ENCODE peak calls at places on chromosomes 11 and 22, in four cellular contexts. O is coronary artery, P is mammary epithelial cell, D is breast epithelium. W is an unnamed sample.

GRCh38 chr22:45830531-45831245 is 146.3 kb downstream of the WNT7B start:
- DNase-seq in P (peak), O (no peak), D (no peak), W (peak)

GRCh38 chr11:126573325-126574076 is 218.0 kb downstream of the ST3GAL4 start:
- DNase-seq in P (no peak), D (no peak), O (no peak), W (no peak)

GRCh38 chr11:120547871-120548681 is 36.5 kb downstream of the GRIK4 start:
- DNase-seq in D (peak), P (peak), O (peak), W (peak)

GRCh38 chr11:47278058-47278457 is 8.1 kb downstream of the MADD start:
- DNase-seq in O (no peak), P (no peak), D (no peak), W (no peak)

GRCh38 chr22:44191036-44191454 is 10.3 kb downstream of the PARVG start:
- DNase-seq in P (peak), O (no peak), D (no peak), W (no peak)

GRCh38 chr22:39689421-39689820 is 118.9 kb downstream of the CACNA1I start:
- DNase-seq in O (no peak), P (no peak), D (no peak), W (no peak)

GRCh38 chr11:76667856-76668255 is 2.7 kb downstream of the LRRC32 start:
- DNase-seq in O (peak), P (no peak), D (peak), W (no peak)

GRCh38 chr11:65422104-65422632 is 430 bp upstream of the NEAT1 start:
- DNase-seq in O (peak), P (peak), D (peak), W (peak)

GRCh38 chr11:121437018-121437685 is 15.0 kb upstream of the SORL1 start:
- DNase-seq in O (no peak), P (peak), D (no peak), W (no peak)

GRCh38 chr11:116771935-116772334 is 852 bp downstream of the BUD13 start:
- DNase-seq in D (no peak), P (no peak), O (no peak), W (no peak)
- H3K27ac ChIP-seq in D (no peak), P (peak), O (peak), W (peak)

DNA sequence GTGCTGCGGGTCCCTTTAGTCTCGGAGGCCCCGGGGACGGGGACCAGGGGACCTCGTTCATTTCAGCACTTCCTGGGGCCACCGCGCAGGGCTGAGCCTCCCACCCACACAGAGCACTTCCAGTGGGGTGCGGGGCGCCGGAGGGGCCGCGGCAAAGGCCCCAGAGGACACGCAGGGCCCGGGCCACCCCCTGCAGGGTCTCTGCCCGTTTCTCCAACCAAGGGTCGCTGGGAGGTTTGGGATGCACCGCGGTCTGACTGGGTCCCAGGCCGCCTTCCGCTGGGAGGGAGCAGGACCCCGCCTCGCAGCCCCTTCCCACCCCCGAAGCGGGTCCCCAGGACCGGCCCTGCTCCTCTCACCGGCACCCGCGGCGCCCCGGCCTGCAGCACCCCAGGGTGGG is 37.5 kb downstream of the TOLLIP start:
- DNase-seq in D (no peak), O (no peak), P (no peak), W (no peak)
- H3K27ac ChIP-seq in D (no peak), O (no peak), P (no peak), W (no peak)

GRCh38 chr11:128568166-128568778 is 19.1 kb downstream of the ETS1 start:
- DNase-seq in P (peak), D (no peak), O (no peak), W (no peak)
- H3K27ac ChIP-seq in P (no peak), D (peak), O (no peak), W (no peak)

DNA sequence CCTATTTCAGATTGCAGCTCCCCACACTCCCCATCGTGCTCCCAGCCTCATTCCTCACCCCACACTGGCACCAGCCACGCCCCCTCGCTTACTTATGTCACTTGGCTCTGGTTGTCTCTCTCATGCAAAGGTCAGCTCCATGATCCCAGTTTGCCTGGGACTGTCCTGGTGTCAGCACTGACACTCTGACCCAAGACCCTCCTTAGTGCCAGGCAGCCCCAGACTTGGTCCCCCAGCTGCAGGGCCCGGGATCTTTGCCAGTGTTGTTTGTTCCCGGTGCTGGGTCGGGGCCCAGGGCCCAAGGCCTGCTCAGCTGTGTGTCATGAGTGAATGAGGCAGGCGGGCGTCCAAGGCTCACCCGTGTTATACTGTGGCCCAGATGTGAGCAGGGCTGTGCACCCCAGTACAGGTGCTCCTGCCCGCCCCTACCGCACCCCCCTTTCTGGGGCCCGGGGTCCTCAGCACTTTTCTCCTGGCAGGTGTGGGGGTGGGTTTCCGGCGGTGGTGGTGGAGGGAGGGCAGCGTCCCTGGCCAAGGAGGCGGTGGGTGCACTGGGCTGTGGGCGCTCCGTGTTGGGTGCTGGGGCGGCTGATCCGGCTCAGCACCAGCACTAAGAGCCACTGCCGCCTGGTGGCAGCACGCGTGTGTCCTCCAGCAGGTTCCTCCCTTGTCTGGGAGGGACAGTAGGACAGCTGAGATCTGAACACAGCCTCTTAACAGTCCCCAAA is 19.5 kb downstream of the IL17REL start:
- DNase-seq in P (peak), D (peak), O (no peak), W (no peak)
- H3K27ac ChIP-seq in P (no peak), D (no peak), O (no peak), W (no peak)

GRCh38 chr22:31248138-31248745 is 36.1 kb downstream of the LIMK2 start:
- DNase-seq in P (peak), D (peak), O (peak), W (peak)
- H3K27ac ChIP-seq in P (peak), D (peak), O (no peak), W (peak)

DNA sequence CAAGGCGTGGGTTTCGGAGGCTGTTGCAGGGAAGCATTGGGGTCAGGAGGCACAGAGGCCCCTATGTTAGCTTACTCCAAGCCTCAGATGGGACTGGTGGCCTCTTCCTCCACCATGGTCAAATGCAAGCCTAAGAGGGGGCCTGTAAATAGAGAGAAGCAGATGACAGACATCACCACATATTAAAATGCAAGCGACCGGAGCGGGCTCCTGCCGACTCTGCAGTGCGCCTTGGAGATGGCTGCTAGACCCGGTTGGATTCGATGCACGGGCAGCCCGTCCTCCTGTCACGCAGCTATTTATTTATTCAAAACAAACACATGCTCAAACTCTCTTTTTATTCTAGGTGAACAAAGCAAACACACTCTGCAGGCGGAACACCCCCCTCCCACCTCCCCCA is 208.0 kb downstream of the DSCAML1 start:
- DNase-seq in O (no peak), P (no peak), D (peak), W (no peak)
- H3K27ac ChIP-seq in O (no peak), P (no peak), D (no peak), W (no peak)

DNA sequence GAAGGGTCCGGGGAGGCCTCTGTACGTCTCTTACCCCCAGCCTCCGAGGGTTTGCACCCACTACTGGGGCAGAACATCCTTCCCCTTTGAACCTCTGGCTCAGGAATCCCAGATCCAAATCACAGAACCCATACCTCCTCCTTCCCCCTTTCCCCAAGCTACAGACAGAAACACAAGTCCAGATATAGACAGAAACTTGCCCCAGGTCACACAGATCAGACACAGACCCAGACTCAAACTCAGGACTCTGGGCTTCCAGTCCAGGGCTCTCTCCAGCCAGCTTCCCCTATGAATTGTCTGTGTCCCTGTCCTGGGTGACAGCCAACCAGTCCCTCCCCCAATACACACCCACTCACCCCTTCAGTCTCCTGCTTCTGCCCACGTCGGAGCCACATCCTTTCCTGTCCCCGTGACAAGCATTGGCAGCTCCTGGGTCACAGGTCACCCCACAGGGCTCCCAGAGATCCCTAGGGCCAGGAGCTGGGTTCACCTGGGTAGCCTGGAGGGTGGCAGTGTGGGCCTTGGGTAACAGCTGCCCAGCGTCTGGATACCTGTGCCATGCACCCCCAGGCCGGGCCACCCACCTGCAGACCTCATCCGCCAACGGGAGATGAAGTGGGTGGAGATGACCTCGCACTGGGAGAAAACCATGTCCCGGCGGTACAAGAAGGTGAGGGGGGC is 772 bp downstream of the TBC1D10C start:
- DNase-seq in O (no peak), P (no peak), D (no peak), W (no peak)
- H3K27ac ChIP-seq in O (no peak), P (no peak), D (peak), W (no peak)

W was measured in epithelial cell of prostate.